ENCODE peak calls at places on chromosomes 13 and 19, in five cellular contexts. One of them, this sample, is unnamed. For H3K4me1, the result is how much of the 10 kb centered on the place peaks cover.

GRCh38 chr13:32124743-32125142 is 93.2 kb downstream of the FRY start:
- DNase-seq in cardiac muscle cell: no peak
- DNase-seq in iPS DF 6.9: no peak
- DNase-seq in CD4-positive, CD25-positive, alpha-beta regulatory T cell: no peak
- DNase-seq in H9: no peak
- DNase-seq in this sample: no peak

GRCh38 chr19:40240332-40240731 is 13.8 kb upstream of the CCNP start:
- DNase-seq in cardiac muscle cell: no peak
- DNase-seq in iPS DF 6.9: no peak
- DNase-seq in CD4-positive, CD25-positive, alpha-beta regulatory T cell: no peak
- DNase-seq in H9: no peak
- DNase-seq in this sample: no peak

GRCh38 chr19:27865927-27866777 is 1346.8 kb downstream of the UQCRFS1 start:
- DNase-seq in cardiac muscle cell: no peak
- DNase-seq in iPS DF 6.9: no peak
- DNase-seq in CD4-positive, CD25-positive, alpha-beta regulatory T cell: no peak
- DNase-seq in H9: no peak
- DNase-seq in this sample: no peak

GRCh38 chr13:83136660-83137059 is 745.6 kb downstream of the SLITRK1 start:
- DNase-seq in cardiac muscle cell: no peak
- DNase-seq in iPS DF 6.9: no peak
- DNase-seq in CD4-positive, CD25-positive, alpha-beta regulatory T cell: no peak
- DNase-seq in H9: no peak
- DNase-seq in this sample: no peak

GRCh38 chr13:113307491-113307890 is 10.5 kb downstream of the LAMP1 start:
- DNase-seq in cardiac muscle cell: no peak
- DNase-seq in iPS DF 6.9: no peak
- DNase-seq in CD4-positive, CD25-positive, alpha-beta regulatory T cell: no peak
- DNase-seq in H9: no peak
- DNase-seq in this sample: no peak

GRCh38 chr19:33193269-33193863 is 764 bp upstream of the LRP3 start:
- DNase-seq in cardiac muscle cell: no peak
- DNase-seq in iPS DF 6.9: no peak
- DNase-seq in CD4-positive, CD25-positive, alpha-beta regulatory T cell: no peak
- DNase-seq in H9: no peak
- DNase-seq in this sample: no peak

GRCh38 chr13:99417151-99417820 is 84.0 kb upstream of the TM9SF2 start:
- DNase-seq in cardiac muscle cell: no peak
- DNase-seq in iPS DF 6.9: no peak
- DNase-seq in CD4-positive, CD25-positive, alpha-beta regulatory T cell: no peak
- DNase-seq in H9: peak
- DNase-seq in this sample: peak

GRCh38 chr13:105783261-105783660 is 752.2 kb downstream of the EFNB2 start:
- DNase-seq in cardiac muscle cell: no peak
- DNase-seq in iPS DF 6.9: no peak
- DNase-seq in CD4-positive, CD25-positive, alpha-beta regulatory T cell: no peak
- DNase-seq in H9: no peak
- DNase-seq in this sample: no peak

GRCh38 chr13:73235385-73235784 is 176.6 kb downstream of the KLF5 start:
- DNase-seq in cardiac muscle cell: no peak
- DNase-seq in iPS DF 6.9: no peak
- DNase-seq in CD4-positive, CD25-positive, alpha-beta regulatory T cell: no peak
- DNase-seq in H9: no peak
- DNase-seq in this sample: no peak

GRCh38 chr13:47638627-47639026 is 362.4 kb downstream of the SUCLA2 start:
- DNase-seq in cardiac muscle cell: no peak
- DNase-seq in iPS DF 6.9: no peak
- DNase-seq in CD4-positive, CD25-positive, alpha-beta regulatory T cell: no peak
- DNase-seq in H9: no peak
- DNase-seq in this sample: no peak

GRCh38 chr19:29529646-29530548 is 4.1 kb downstream of the VSTM2B start:
- DNase-seq in cardiac muscle cell: no peak
- DNase-seq in iPS DF 6.9: no peak
- DNase-seq in CD4-positive, CD25-positive, alpha-beta regulatory T cell: no peak
- DNase-seq in H9: peak
- DNase-seq in this sample: no peak

GRCh38 chr13:51331354-51331861 is 8.1 kb upstream of the SERPINE3 start:
- DNase-seq in cardiac muscle cell: peak
- DNase-seq in iPS DF 6.9: no peak
- DNase-seq in CD4-positive, CD25-positive, alpha-beta regulatory T cell: no peak
- DNase-seq in H9: no peak
- DNase-seq in this sample: no peak

GRCh38 chr13:106078191-106078590 is 457.3 kb downstream of the EFNB2 start:
- DNase-seq in cardiac muscle cell: peak
- DNase-seq in iPS DF 6.9: no peak
- DNase-seq in CD4-positive, CD25-positive, alpha-beta regulatory T cell: no peak
- DNase-seq in H9: no peak
- DNase-seq in this sample: no peak

GRCh38 chr13:32587774-32588165 is 1.5 kb downstream of the PDS5B start:
- DNase-seq in cardiac muscle cell: no peak
- DNase-seq in iPS DF 6.9: no peak
- DNase-seq in CD4-positive, CD25-positive, alpha-beta regulatory T cell: no peak
- DNase-seq in H9: no peak
- DNase-seq in this sample: no peak

GRCh38 chr19:47716270-47716937 is 3.2 kb downstream of the EHD2 start:
- DNase-seq in cardiac muscle cell: no peak
- DNase-seq in iPS DF 6.9: no peak
- DNase-seq in CD4-positive, CD25-positive, alpha-beta regulatory T cell: no peak
- DNase-seq in H9: no peak
- DNase-seq in this sample: no peak

GRCh38 chr13:19153782-19154450 is 27.7 kb downstream of the TUBA3C start:
- DNase-seq in cardiac muscle cell: no peak
- DNase-seq in iPS DF 6.9: no peak
- DNase-seq in CD4-positive, CD25-positive, alpha-beta regulatory T cell: no peak
- DNase-seq in H9: no peak
- DNase-seq in this sample: no peak

GRCh38 chr13:111976474-111977183 is 90.3 kb upstream of the SOX1 start:
- DNase-seq in cardiac muscle cell: no peak
- DNase-seq in iPS DF 6.9: no peak
- DNase-seq in CD4-positive, CD25-positive, alpha-beta regulatory T cell: no peak
- DNase-seq in H9: no peak
- DNase-seq in this sample: no peak

GRCh38 chr19:54400913-54401312 is 14.4 kb upstream of the TTYH1 start:
- DNase-seq in cardiac muscle cell: no peak
- DNase-seq in iPS DF 6.9: no peak
- DNase-seq in CD4-positive, CD25-positive, alpha-beta regulatory T cell: no peak
- DNase-seq in H9: no peak
- DNase-seq in this sample: no peak

GRCh38 chr19:10096615-10096963 is 5.9 kb downstream of the ANGPTL6 start:
- DNase-seq in cardiac muscle cell: no peak
- DNase-seq in iPS DF 6.9: no peak
- DNase-seq in CD4-positive, CD25-positive, alpha-beta regulatory T cell: no peak
- DNase-seq in H9: no peak
- DNase-seq in this sample: no peak

GRCh38 chr19:32858559-32858958 is 11.0 kb downstream of the SLC7A9 start:
- DNase-seq in cardiac muscle cell: no peak
- DNase-seq in iPS DF 6.9: no peak
- DNase-seq in CD4-positive, CD25-positive, alpha-beta regulatory T cell: no peak
- DNase-seq in H9: no peak
- DNase-seq in this sample: no peak

GRCh38 chr19:41548047-41548446 is 27.9 kb upstream of the CEACAM21 start:
- DNase-seq in cardiac muscle cell: no peak
- DNase-seq in iPS DF 6.9: no peak
- DNase-seq in CD4-positive, CD25-positive, alpha-beta regulatory T cell: no peak
- DNase-seq in H9: no peak
- DNase-seq in this sample: no peak

GRCh38 chr19:41547569-41547968 is 28.4 kb upstream of the CEACAM21 start:
- DNase-seq in cardiac muscle cell: no peak
- DNase-seq in iPS DF 6.9: no peak
- DNase-seq in CD4-positive, CD25-positive, alpha-beta regulatory T cell: no peak
- DNase-seq in H9: no peak
- DNase-seq in this sample: no peak

GRCh38 chr19:41551711-41552110 is 24.3 kb upstream of the CEACAM21 start:
- DNase-seq in cardiac muscle cell: no peak
- DNase-seq in iPS DF 6.9: no peak
- DNase-seq in CD4-positive, CD25-positive, alpha-beta regulatory T cell: no peak
- DNase-seq in H9: no peak
- DNase-seq in this sample: no peak

GRCh38 chr19:41551212-41551610 is 24.8 kb upstream of the CEACAM21 start:
- DNase-seq in cardiac muscle cell: no peak
- DNase-seq in iPS DF 6.9: no peak
- DNase-seq in CD4-positive, CD25-positive, alpha-beta regulatory T cell: no peak
- DNase-seq in H9: no peak
- DNase-seq in this sample: no peak

DNA sequence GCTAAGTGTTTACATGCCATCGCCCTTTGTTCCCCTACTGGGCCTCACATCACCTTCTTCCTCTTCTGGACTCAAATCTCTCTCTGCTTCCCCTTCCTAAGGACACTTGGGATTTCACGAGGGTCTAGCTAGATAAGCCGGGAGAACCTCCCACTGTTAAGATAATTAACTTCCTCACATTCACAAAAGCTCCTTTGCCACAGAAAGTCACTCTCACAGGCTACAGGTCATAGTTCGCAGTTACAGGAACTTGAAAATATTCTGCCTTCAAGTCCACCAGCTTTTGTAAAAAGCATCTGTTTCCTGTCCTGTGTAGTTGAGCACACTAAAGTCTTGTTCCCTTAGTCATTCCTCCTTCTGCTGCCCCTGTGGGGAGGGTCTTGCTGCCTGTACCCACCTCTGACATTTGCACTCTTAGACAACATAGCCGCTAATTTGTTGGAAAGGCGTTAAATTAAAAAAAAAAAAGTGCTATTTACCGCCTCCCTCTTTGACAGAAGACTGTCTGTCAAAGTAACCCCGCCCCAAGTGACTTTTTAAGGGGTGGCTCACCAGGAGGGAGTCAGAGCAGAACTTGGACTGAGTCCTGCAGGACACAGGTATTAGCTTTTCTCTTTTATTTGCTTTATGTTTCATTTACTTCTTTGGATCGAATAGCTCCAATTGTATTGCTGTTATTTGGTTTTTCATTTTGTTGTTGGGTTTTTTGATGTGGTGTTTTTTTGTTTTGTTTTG is 26.8 kb upstream of the CEACAM21 start:
- DNase-seq in cardiac muscle cell: peak
- DNase-seq in iPS DF 6.9: no peak
- DNase-seq in CD4-positive, CD25-positive, alpha-beta regulatory T cell: peak
- DNase-seq in H9: no peak
- DNase-seq in this sample: no peak
- H3K4me1 ChIP-seq in cardiac muscle cell: under half
- H3K4me1 ChIP-seq in iPS DF 6.9: under half
- H3K4me1 ChIP-seq in CD4-positive, CD25-positive, alpha-beta regulatory T cell: half or more
- H3K4me1 ChIP-seq in H9: under half
- H3K4me1 ChIP-seq in this sample: half or more

GRCh38 chr19:48810151-48810550 is 678 bp downstream of the BCAT2 start:
- DNase-seq in cardiac muscle cell: no peak
- DNase-seq in iPS DF 6.9: no peak
- DNase-seq in CD4-positive, CD25-positive, alpha-beta regulatory T cell: no peak
- DNase-seq in H9: no peak
- DNase-seq in this sample: no peak
- H3K4me1 ChIP-seq in cardiac muscle cell: under half
- H3K4me1 ChIP-seq in iPS DF 6.9: under half
- H3K4me1 ChIP-seq in CD4-positive, CD25-positive, alpha-beta regulatory T cell: under half
- H3K4me1 ChIP-seq in H9: under half
- H3K4me1 ChIP-seq in this sample: under half

GRCh38 chr13:44437356-44438233 is 64.0 kb downstream of the SERP2 start:
- DNase-seq in cardiac muscle cell: peak
- DNase-seq in iPS DF 6.9: no peak
- DNase-seq in CD4-positive, CD25-positive, alpha-beta regulatory T cell: peak
- DNase-seq in H9: no peak
- DNase-seq in this sample: peak

GRCh38 chr13:44439615-44440014 is 66.0 kb downstream of the SERP2 start:
- DNase-seq in cardiac muscle cell: no peak
- DNase-seq in iPS DF 6.9: no peak
- DNase-seq in CD4-positive, CD25-positive, alpha-beta regulatory T cell: no peak
- DNase-seq in H9: no peak
- DNase-seq in this sample: no peak

GRCh38 chr13:44436589-44437337 is 63.1 kb downstream of the SERP2 start:
- DNase-seq in cardiac muscle cell: peak
- DNase-seq in iPS DF 6.9: peak
- DNase-seq in CD4-positive, CD25-positive, alpha-beta regulatory T cell: peak
- DNase-seq in H9: peak
- DNase-seq in this sample: no peak

GRCh38 chr13:44438234-44438579 is 64.6 kb downstream of the SERP2 start:
- DNase-seq in cardiac muscle cell: no peak
- DNase-seq in iPS DF 6.9: no peak
- DNase-seq in CD4-positive, CD25-positive, alpha-beta regulatory T cell: no peak
- DNase-seq in H9: no peak
- DNase-seq in this sample: no peak

DNA sequence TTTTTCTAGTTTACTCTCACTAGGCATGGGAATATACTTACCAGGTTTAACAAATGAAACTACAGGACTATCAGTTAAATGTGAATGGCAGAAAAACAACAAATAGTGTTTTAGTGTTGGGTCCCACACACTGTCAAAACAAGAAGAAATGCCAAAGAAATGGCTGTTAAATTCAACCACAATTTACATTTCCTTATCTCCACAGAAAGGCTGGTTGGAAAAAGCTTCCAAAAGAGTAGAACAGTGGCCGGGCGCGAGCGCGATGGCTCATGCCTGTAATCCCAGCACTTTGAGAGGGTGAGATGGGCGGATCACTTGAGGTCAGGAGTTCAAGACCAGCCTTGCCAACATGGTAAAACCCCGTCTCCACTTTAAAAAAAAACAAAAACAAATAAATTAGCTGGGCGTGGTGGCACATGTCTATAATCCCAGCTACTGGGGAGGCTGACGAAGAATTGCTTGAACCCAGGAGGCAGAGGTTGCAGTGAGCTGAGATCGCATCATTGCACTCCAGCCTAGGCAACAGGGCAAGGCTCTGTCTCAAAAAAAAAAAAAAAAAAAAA is 66.5 kb downstream of the SERP2 start:
- DNase-seq in cardiac muscle cell: no peak
- DNase-seq in iPS DF 6.9: no peak
- DNase-seq in CD4-positive, CD25-positive, alpha-beta regulatory T cell: no peak
- DNase-seq in H9: no peak
- DNase-seq in this sample: no peak
- H3K4me1 ChIP-seq in cardiac muscle cell: under half
- H3K4me1 ChIP-seq in iPS DF 6.9: under half
- H3K4me1 ChIP-seq in CD4-positive, CD25-positive, alpha-beta regulatory T cell: under half
- H3K4me1 ChIP-seq in H9: under half
- H3K4me1 ChIP-seq in this sample: under half

GRCh38 chr13:97279079-97279411 is 56.9 kb downstream of the MBNL2 start:
- DNase-seq in cardiac muscle cell: no peak
- DNase-seq in iPS DF 6.9: no peak
- DNase-seq in CD4-positive, CD25-positive, alpha-beta regulatory T cell: no peak
- DNase-seq in H9: no peak
- DNase-seq in this sample: no peak
- H3K4me1 ChIP-seq in cardiac muscle cell: under half
- H3K4me1 ChIP-seq in iPS DF 6.9: under half
- H3K4me1 ChIP-seq in CD4-positive, CD25-positive, alpha-beta regulatory T cell: under half
- H3K4me1 ChIP-seq in H9: under half
- H3K4me1 ChIP-seq in this sample: under half

GRCh38 chr19:1211494-1212234 is 6.1 kb downstream of the STK11 start:
- DNase-seq in cardiac muscle cell: peak
- DNase-seq in iPS DF 6.9: no peak
- DNase-seq in CD4-positive, CD25-positive, alpha-beta regulatory T cell: no peak
- DNase-seq in H9: peak
- DNase-seq in this sample: no peak
- H3K4me1 ChIP-seq in cardiac muscle cell: under half
- H3K4me1 ChIP-seq in iPS DF 6.9: under half
- H3K4me1 ChIP-seq in CD4-positive, CD25-positive, alpha-beta regulatory T cell: half or more
- H3K4me1 ChIP-seq in H9: under half
- H3K4me1 ChIP-seq in this sample: under half

GRCh38 chr13:97238432-97238831 is 16.3 kb downstream of the MBNL2 start:
- DNase-seq in cardiac muscle cell: no peak
- DNase-seq in iPS DF 6.9: no peak
- DNase-seq in CD4-positive, CD25-positive, alpha-beta regulatory T cell: no peak
- DNase-seq in H9: no peak
- DNase-seq in this sample: no peak
- H3K4me1 ChIP-seq in cardiac muscle cell: under half
- H3K4me1 ChIP-seq in iPS DF 6.9: under half
- H3K4me1 ChIP-seq in CD4-positive, CD25-positive, alpha-beta regulatory T cell: under half
- H3K4me1 ChIP-seq in H9: under half
- H3K4me1 ChIP-seq in this sample: under half

GRCh38 chr13:40568246-40568645 is 98.2 kb downstream of the FOXO1 start:
- DNase-seq in cardiac muscle cell: no peak
- DNase-seq in iPS DF 6.9: no peak
- DNase-seq in CD4-positive, CD25-positive, alpha-beta regulatory T cell: no peak
- DNase-seq in H9: no peak
- DNase-seq in this sample: no peak
- H3K4me1 ChIP-seq in cardiac muscle cell: under half
- H3K4me1 ChIP-seq in iPS DF 6.9: under half
- H3K4me1 ChIP-seq in CD4-positive, CD25-positive, alpha-beta regulatory T cell: half or more
- H3K4me1 ChIP-seq in H9: under half
- H3K4me1 ChIP-seq in this sample: half or more